ENCODE peak calls at places on chromosomes 7 and 10, in four cellular contexts. G is hepatocyte, M is tibial artery, H is cardiac fibroblast. V is an unnamed sample.

GRCh38 chr10:114374141-114374791 is 30.0 kb downstream of the AFAP1L2 start:
- DNase-seq in M (no peak), G (peak), H (no peak), V (peak)

GRCh38 chr10:101938316-101939272 is 95.0 kb upstream of the KCNIP2 start:
- DNase-seq in M (no peak), H (peak), G (peak), V (peak)

GRCh38 chr7:21472029-21472428 is 44.1 kb downstream of the SP4 start:
- DNase-seq in M (no peak), H (no peak), G (no peak), V (no peak)

GRCh38 chr7:154789404-154789803 is 213.5 kb downstream of the PAXIP1 start:
- DNase-seq in H (no peak), M (no peak), G (peak), V (no peak)

GRCh38 chr7:99399597-99399996 is 8.8 kb downstream of the PDAP1 start:
- DNase-seq in H (no peak), M (no peak), G (no peak), V (no peak)

GRCh38 chr7:19339512-19339911 is 194.3 kb upstream of the FERD3L start:
- DNase-seq in H (no peak), G (no peak), M (no peak), V (no peak)

GRCh38 chr7:107989618-107990373 is 13.2 kb downstream of the LAMB1 start:
- DNase-seq in M (peak), G (no peak), H (peak), V (no peak)

GRCh38 chr10:119166564-119166963 is 1.1 kb upstream of the SFXN4 start:
- DNase-seq in H (no peak), G (no peak), M (peak), V (no peak)

GRCh38 chr7:150936018-150936417 is 42.1 kb downstream of the KCNH2 start:
- DNase-seq in G (no peak), H (no peak), M (no peak), V (no peak)

GRCh38 chr7:142776206-142776844 is 5.6 kb downstream of the PRSS2 start:
- DNase-seq in M (no peak), G (no peak), H (peak), V (no peak)

GRCh38 chr10:20105931-20106330 is 289.7 kb downstream of the PLXDC2 start:
- DNase-seq in G (no peak), M (no peak), H (peak), V (no peak)

GRCh38 chr7:100687740-100688592 is 6.1 kb downstream of the GIGYF1 start:
- DNase-seq in G (no peak), M (no peak), H (peak), V (no peak)

GRCh38 chr10:119737827-119738226 is 12.0 kb downstream of the INPP5F start:
- DNase-seq in G (peak), M (no peak), H (peak), V (no peak)

GRCh38 chr10:3874988-3875841 is 90.2 kb upstream of the KLF6 start:
- DNase-seq in H (no peak), M (no peak), G (no peak), V (no peak)

GRCh38 chr10:75402486-75403143 is 1.1 kb upstream of the ZNF503 start:
- DNase-seq in M (peak), H (no peak), G (peak), V (peak)

GRCh38 chr7:87628780-87629569 is 777 bp downstream of the RUNDC3B start:
- DNase-seq in H (no peak), G (peak), M (no peak), V (peak)

GRCh38 chr10:71081912-71082311 is 130.5 kb upstream of the UNC5B start:
- DNase-seq in M (peak), H (no peak), G (no peak), V (no peak)

GRCh38 chr7:26198133-26198780 is 2.3 kb downstream of the HNRNPA2B1 start:
- DNase-seq in H (peak), G (peak), M (no peak), V (no peak)

GRCh38 chr7:140961117-140961516 is 36.4 kb upstream of the BRAF start:
- DNase-seq in H (no peak), G (no peak), M (no peak), V (no peak)

GRCh38 chr10:36559990-36560389 is 565.4 kb upstream of the ANKRD30A start:
- DNase-seq in G (no peak), H (no peak), M (no peak), V (no peak)

GRCh38 chr10:36559412-36559811 is 566.0 kb upstream of the ANKRD30A start:
- DNase-seq in M (no peak), H (no peak), G (no peak), V (no peak)

GRCh38 chr10:36555036-36555435 is 570.4 kb upstream of the ANKRD30A start:
- DNase-seq in M (no peak), G (no peak), H (no peak), V (no peak)

DNA sequence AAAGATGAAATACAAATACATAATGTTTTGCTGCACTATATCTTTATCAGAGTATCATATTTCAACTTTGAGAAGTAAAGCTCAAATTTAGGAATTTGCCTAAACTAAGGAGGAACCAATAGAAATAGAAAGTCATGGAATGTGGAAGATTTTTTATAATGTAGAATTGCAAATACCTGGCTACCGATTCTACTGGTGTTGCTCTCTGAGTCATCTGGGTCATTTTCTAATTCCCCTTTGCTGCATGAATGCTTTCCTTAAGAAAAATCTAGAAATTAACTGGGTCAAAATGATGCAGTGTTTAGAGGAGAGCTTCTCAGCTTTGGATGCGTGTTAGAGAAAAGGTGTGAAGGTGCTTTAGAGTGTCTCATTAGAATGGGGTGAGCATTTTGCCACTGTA is 568.9 kb upstream of the ANKRD30A start:
- DNase-seq in M (no peak), G (no peak), H (no peak), V (no peak)
- TF ChIP-seq CTCF in M (no peak), G (no peak), H (no peak), V (no peak)

GRCh38 chr7:17302575-17303142 is 4.2 kb downstream of the AHR start:
- DNase-seq in G (peak), H (peak), M (no peak), V (no peak)
- TF ChIP-seq CTCF in G (peak), H (no peak), M (no peak), V (no peak)

DNA sequence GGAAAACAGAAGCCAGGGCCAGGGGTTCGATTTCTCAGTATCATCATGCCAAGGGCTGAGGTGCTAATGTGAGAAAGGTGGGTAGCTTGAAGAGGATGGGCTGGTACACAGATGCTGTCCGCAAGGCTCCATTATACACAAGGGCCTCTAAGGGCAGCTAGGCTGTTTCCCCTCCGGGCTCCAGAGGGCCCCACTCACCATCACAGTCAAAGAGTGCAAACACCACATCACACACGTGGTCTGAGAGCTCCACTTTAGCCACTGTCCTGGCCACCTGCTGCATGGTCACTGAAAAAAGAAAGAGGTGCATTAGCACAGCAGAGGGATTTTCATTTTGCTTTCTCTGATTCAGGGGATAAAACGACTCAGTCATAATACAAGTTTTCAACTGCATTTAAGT is 20.9 kb upstream of the DNAJB12 start:
- DNase-seq in G (no peak), M (no peak), H (peak), V (no peak)
- TF ChIP-seq CTCF in G (no peak), M (no peak), H (peak), V (no peak)

GRCh38 chr7:4641667-4642467 is 40.2 kb upstream of the FOXK1 start:
- DNase-seq in G (peak), H (peak), M (peak), V (peak)
- TF ChIP-seq CTCF in G (peak), H (peak), M (peak), V (peak)

GRCh38 chr7:119482671-119483070 is 790.3 kb upstream of the KCND2 start:
- DNase-seq in M (no peak), H (no peak), G (no peak), V (no peak)

GRCh38 chr7:119483364-119483763 is 789.6 kb upstream of the KCND2 start:
- DNase-seq in M (no peak), H (no peak), G (no peak), V (no peak)

DNA sequence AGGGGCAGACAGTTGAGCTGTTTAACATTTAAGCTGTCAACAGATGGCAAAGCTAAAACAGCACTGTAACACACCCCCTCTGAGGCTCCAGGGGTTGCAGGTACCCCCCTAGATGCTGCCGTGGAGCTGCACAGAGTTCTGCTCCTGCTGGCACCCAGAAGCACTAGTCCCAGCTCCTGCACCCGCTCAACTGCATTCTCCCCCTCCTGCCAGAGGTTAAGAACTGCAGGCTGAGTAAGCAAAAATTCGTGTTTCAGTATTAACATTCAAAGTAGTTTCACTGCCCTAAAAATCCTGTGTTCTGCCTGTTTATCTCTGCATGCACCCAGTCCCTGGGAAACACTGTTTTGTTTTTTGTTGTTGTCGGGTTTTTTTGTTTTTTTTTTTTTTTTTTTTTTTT is 790.8 kb upstream of the KCND2 start:
- DNase-seq in H (peak), G (peak), M (no peak), V (no peak)
- TF ChIP-seq CTCF in H (peak), G (peak), M (no peak), V (no peak)

DNA sequence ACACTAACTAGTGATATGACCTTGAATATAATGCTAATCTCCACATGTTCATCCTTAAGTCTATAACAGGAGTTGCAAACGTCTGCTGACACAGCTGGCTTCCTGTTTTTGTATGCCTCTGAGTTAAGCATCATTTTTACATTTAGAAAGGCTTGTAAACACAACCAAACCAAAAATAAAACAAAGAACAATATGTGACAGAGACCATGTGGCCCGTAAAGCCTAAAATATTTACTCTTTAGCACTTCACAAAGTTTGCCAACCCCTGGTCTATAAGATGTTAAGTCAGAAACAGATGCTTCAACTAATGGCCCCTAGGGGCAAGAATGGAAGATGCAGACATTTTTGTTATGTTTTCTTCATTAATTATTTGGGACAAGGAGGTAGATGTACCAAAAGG is 109.3 kb downstream of the CPEB3 start:
- DNase-seq in G (peak), M (no peak), H (peak), V (no peak)
- TF ChIP-seq CTCF in G (peak), M (no peak), H (peak), V (no peak)

GRCh38 chr7:152399344-152399743 is 36.5 kb downstream of the KMT2C start:
- DNase-seq in G (no peak), M (no peak), H (no peak), V (no peak)

GRCh38 chr7:152406491-152406890 is 29.3 kb downstream of the KMT2C start:
- DNase-seq in M (no peak), G (peak), H (no peak), V (no peak)

GRCh38 chr7:152402384-152403250 is 33.2 kb downstream of the KMT2C start:
- DNase-seq in H (peak), M (no peak), G (no peak), V (no peak)

GRCh38 chr7:152403726-152404125 is 32.1 kb downstream of the KMT2C start:
- DNase-seq in M (no peak), G (peak), H (no peak), V (no peak)
- TF ChIP-seq CTCF in M (no peak), G (no peak), H (no peak), V (no peak)

GRCh38 chr7:65037740-65038678 is 31.5 kb upstream of the ERV3-1 start:
- DNase-seq in G (peak), H (peak), M (peak), V (peak)
- TF ChIP-seq CTCF in G (peak), H (no peak), M (no peak), V (no peak)